ENCODE peak calls at places on chromosomes 6 and 20, in five cellular contexts. One of them, this sample, is unnamed.
A peak's percentile ranks its signal among the peaks of the same experiment; 100 is the strongest.

GRCh38 chr6:152503541-152503940 is 133.6 kb downstream of the SYNE1 start:
- DNase-seq in stimulated activated CD4-positive, alpha-beta T cell treated with anti-CD3 and anti-CD28 coated beads, Interleukin-4, amount 100 ng/mL, for 4 hours: no peak
- DNase-seq in stimulated activated CD8-positive, alpha-beta memory T cell treated with anti-CD3 and anti-CD28 coated beads, Interleukin-4, amount 100 ng/mL, for 1 hour: no peak
- DNase-seq in EH: peak; percentile 15
- DNase-seq in substantia nigra: no peak
- DNase-seq in this sample: no peak

GRCh38 chr6:30688569-30688968 is 2.1 kb upstream of the PPP1R18 start:
- DNase-seq in stimulated activated CD4-positive, alpha-beta T cell treated with anti-CD3 and anti-CD28 coated beads, Interleukin-4, amount 100 ng/mL, for 4 hours: no peak
- DNase-seq in stimulated activated CD8-positive, alpha-beta memory T cell treated with anti-CD3 and anti-CD28 coated beads, Interleukin-4, amount 100 ng/mL, for 1 hour: no peak
- DNase-seq in EH: no peak
- DNase-seq in substantia nigra: no peak
- DNase-seq in this sample: no peak

GRCh38 chr20:47725248-47725973 is 59.9 kb downstream of the SULF2 start:
- DNase-seq in stimulated activated CD4-positive, alpha-beta T cell treated with anti-CD3 and anti-CD28 coated beads, Interleukin-4, amount 100 ng/mL, for 4 hours: peak; percentile 60
- DNase-seq in stimulated activated CD8-positive, alpha-beta memory T cell treated with anti-CD3 and anti-CD28 coated beads, Interleukin-4, amount 100 ng/mL, for 1 hour: peak; percentile 31
- DNase-seq in EH: peak; percentile 83
- DNase-seq in substantia nigra: peak; percentile 33
- DNase-seq in this sample: no peak

GRCh38 chr6:25404693-25405169 is 125.6 kb downstream of the CARMIL1 start:
- DNase-seq in stimulated activated CD4-positive, alpha-beta T cell treated with anti-CD3 and anti-CD28 coated beads, Interleukin-4, amount 100 ng/mL, for 4 hours: peak; percentile 22
- DNase-seq in stimulated activated CD8-positive, alpha-beta memory T cell treated with anti-CD3 and anti-CD28 coated beads, Interleukin-4, amount 100 ng/mL, for 1 hour: peak; percentile 8
- DNase-seq in EH: no peak
- DNase-seq in substantia nigra: no peak
- DNase-seq in this sample: no peak

GRCh38 chr6:44263357-44264100 is 1.8 kb downstream of the NFKBIE start:
- DNase-seq in stimulated activated CD4-positive, alpha-beta T cell treated with anti-CD3 and anti-CD28 coated beads, Interleukin-4, amount 100 ng/mL, for 4 hours: no peak
- DNase-seq in stimulated activated CD8-positive, alpha-beta memory T cell treated with anti-CD3 and anti-CD28 coated beads, Interleukin-4, amount 100 ng/mL, for 1 hour: no peak
- DNase-seq in EH: peak; percentile 48
- DNase-seq in substantia nigra: peak; percentile 23
- DNase-seq in this sample: no peak

GRCh38 chr6:124870611-124871201 is 91.5 kb upstream of the RNF217 start:
- DNase-seq in stimulated activated CD4-positive, alpha-beta T cell treated with anti-CD3 and anti-CD28 coated beads, Interleukin-4, amount 100 ng/mL, for 4 hours: no peak
- DNase-seq in stimulated activated CD8-positive, alpha-beta memory T cell treated with anti-CD3 and anti-CD28 coated beads, Interleukin-4, amount 100 ng/mL, for 1 hour: no peak
- DNase-seq in EH: peak; percentile 54
- DNase-seq in substantia nigra: no peak
- DNase-seq in this sample: no peak

GRCh38 chr6:166958926-166959861 is 2.8 kb upstream of the RNASET2 start:
- DNase-seq in stimulated activated CD4-positive, alpha-beta T cell treated with anti-CD3 and anti-CD28 coated beads, Interleukin-4, amount 100 ng/mL, for 4 hours: no peak
- DNase-seq in stimulated activated CD8-positive, alpha-beta memory T cell treated with anti-CD3 and anti-CD28 coated beads, Interleukin-4, amount 100 ng/mL, for 1 hour: peak; percentile 33
- DNase-seq in EH: peak; percentile 29
- DNase-seq in substantia nigra: no peak
- DNase-seq in this sample: no peak

GRCh38 chr20:20457392-20458126 is 89.7 kb downstream of the INSM1 start:
- DNase-seq in stimulated activated CD4-positive, alpha-beta T cell treated with anti-CD3 and anti-CD28 coated beads, Interleukin-4, amount 100 ng/mL, for 4 hours: no peak
- DNase-seq in stimulated activated CD8-positive, alpha-beta memory T cell treated with anti-CD3 and anti-CD28 coated beads, Interleukin-4, amount 100 ng/mL, for 1 hour: no peak
- DNase-seq in EH: peak; percentile 43
- DNase-seq in substantia nigra: peak; percentile 11
- DNase-seq in this sample: no peak

GRCh38 chr20:41192575-41192974 is 55.2 kb downstream of the PLCG1 start:
- DNase-seq in stimulated activated CD4-positive, alpha-beta T cell treated with anti-CD3 and anti-CD28 coated beads, Interleukin-4, amount 100 ng/mL, for 4 hours: no peak
- DNase-seq in stimulated activated CD8-positive, alpha-beta memory T cell treated with anti-CD3 and anti-CD28 coated beads, Interleukin-4, amount 100 ng/mL, for 1 hour: no peak
- DNase-seq in EH: no peak
- DNase-seq in substantia nigra: no peak
- DNase-seq in this sample: no peak

GRCh38 chr6:123715243-123715863 is 78.6 kb upstream of the TRDN start:
- DNase-seq in stimulated activated CD4-positive, alpha-beta T cell treated with anti-CD3 and anti-CD28 coated beads, Interleukin-4, amount 100 ng/mL, for 4 hours: no peak
- DNase-seq in stimulated activated CD8-positive, alpha-beta memory T cell treated with anti-CD3 and anti-CD28 coated beads, Interleukin-4, amount 100 ng/mL, for 1 hour: no peak
- DNase-seq in EH: peak; percentile 21
- DNase-seq in substantia nigra: peak; percentile 5
- DNase-seq in this sample: no peak

GRCh38 chr6:11009353-11009752 is 34.8 kb downstream of the ELOVL2 start:
- DNase-seq in stimulated activated CD4-positive, alpha-beta T cell treated with anti-CD3 and anti-CD28 coated beads, Interleukin-4, amount 100 ng/mL, for 4 hours: no peak
- DNase-seq in stimulated activated CD8-positive, alpha-beta memory T cell treated with anti-CD3 and anti-CD28 coated beads, Interleukin-4, amount 100 ng/mL, for 1 hour: no peak
- DNase-seq in EH: peak; percentile 78
- DNase-seq in substantia nigra: no peak
- DNase-seq in this sample: no peak

GRCh38 chr6:18262812-18263560 is 1.3 kb downstream of the DEK start:
- DNase-seq in stimulated activated CD4-positive, alpha-beta T cell treated with anti-CD3 and anti-CD28 coated beads, Interleukin-4, amount 100 ng/mL, for 4 hours: peak; percentile 23
- DNase-seq in stimulated activated CD8-positive, alpha-beta memory T cell treated with anti-CD3 and anti-CD28 coated beads, Interleukin-4, amount 100 ng/mL, for 1 hour: no peak
- DNase-seq in EH: peak; percentile 28
- DNase-seq in substantia nigra: no peak
- DNase-seq in this sample: no peak

GRCh38 chr6:110015206-110015605 is 37.1 kb downstream of the GPR6 start:
- DNase-seq in stimulated activated CD4-positive, alpha-beta T cell treated with anti-CD3 and anti-CD28 coated beads, Interleukin-4, amount 100 ng/mL, for 4 hours: no peak
- DNase-seq in stimulated activated CD8-positive, alpha-beta memory T cell treated with anti-CD3 and anti-CD28 coated beads, Interleukin-4, amount 100 ng/mL, for 1 hour: no peak
- DNase-seq in EH: no peak
- DNase-seq in substantia nigra: no peak
- DNase-seq in this sample: no peak

GRCh38 chr20:63639093-63639860 is 12.4 kb upstream of the GMEB2 start:
- DNase-seq in stimulated activated CD4-positive, alpha-beta T cell treated with anti-CD3 and anti-CD28 coated beads, Interleukin-4, amount 100 ng/mL, for 4 hours: peak; percentile 53
- DNase-seq in stimulated activated CD8-positive, alpha-beta memory T cell treated with anti-CD3 and anti-CD28 coated beads, Interleukin-4, amount 100 ng/mL, for 1 hour: peak; percentile 54
- DNase-seq in EH: no peak
- DNase-seq in substantia nigra: no peak
- DNase-seq in this sample: no peak

GRCh38 chr6:119463081-119463626 is 113.6 kb upstream of the MAN1A1 start:
- DNase-seq in stimulated activated CD4-positive, alpha-beta T cell treated with anti-CD3 and anti-CD28 coated beads, Interleukin-4, amount 100 ng/mL, for 4 hours: no peak
- DNase-seq in stimulated activated CD8-positive, alpha-beta memory T cell treated with anti-CD3 and anti-CD28 coated beads, Interleukin-4, amount 100 ng/mL, for 1 hour: no peak
- DNase-seq in EH: no peak
- DNase-seq in substantia nigra: no peak
- DNase-seq in this sample: no peak

This sample was measured in cortex of kidney.